ENCODE peak calls at places on chromosomes 2 and 18, in eight cellular contexts. A is uterus, R is body of pancreas, P is H54, N is ovary, S is heart left ventricle, D is GM12892, B is adrenal gland. H is an unnamed sample.
A peak's percentile ranks its signal among the peaks of the same experiment; 100 is the strongest.

GRCh38 chr2:128638311-128638710 is 319.6 kb upstream of the HS6ST1 start:
- DNase-seq in D (no peak), S (peak; percentile 51), A (no peak), R (no peak), B (peak; percentile 16), N (peak; percentile 2), P (no peak), H (no peak)

GRCh38 chr2:145410096-145410495 is 890.2 kb upstream of the ZEB2 start:
- DNase-seq in R (no peak), D (no peak), N (no peak), B (no peak), P (no peak), S (no peak), A (no peak), H (no peak)

GRCh38 chr2:200302940-200303727 is 3.4 kb upstream of the SPATS2L start:
- DNase-seq in R (no peak), S (no peak), A (no peak), P (peak; percentile 49), B (no peak), N (no peak), D (no peak), H (no peak)

GRCh38 chr2:240052524-240052923 is 797 bp downstream of the OR6B3 start:
- DNase-seq in R (no peak), P (no peak), B (no peak), A (no peak), D (no peak), S (no peak), N (no peak), H (no peak)

GRCh38 chr2:121644715-121645114 is 4.5 kb downstream of the CLASP1 start:
- DNase-seq in P (no peak), D (no peak), R (no peak), B (no peak), S (no peak), A (no peak), N (no peak), H (no peak)

GRCh38 chr2:15058015-15058414 is 425.5 kb downstream of the LRATD1 start:
- DNase-seq in A (no peak), R (no peak), B (no peak), D (no peak), N (no peak), S (no peak), P (no peak), H (no peak)

GRCh38 chr18:44630118-44630517 is 50.6 kb upstream of the SETBP1 start:
- DNase-seq in D (no peak), R (no peak), B (no peak), S (no peak), P (no peak), N (no peak), A (no peak), H (no peak)

GRCh38 chr2:207884127-207884526 is 114.4 kb upstream of the FZD5 start:
- DNase-seq in P (no peak), S (no peak), N (no peak), D (no peak), B (no peak), A (no peak), R (no peak), H (no peak)

GRCh38 chr2:152763651-152764050 is 45.2 kb downstream of the ARL6IP6 start:
- DNase-seq in A (no peak), D (no peak), N (no peak), R (no peak), P (no peak), S (no peak), B (no peak), H (no peak)
- TF ChIP-seq POLR2A in A (no peak), D (no peak), N (no peak), R (no peak), P (no peak), S (no peak), B (no peak), H (no peak)

GRCh38 chr2:42054657-42055430 is 7.0 kb downstream of the PKDCC start:
- DNase-seq in D (no peak), N (no peak), R (peak; percentile 51), S (no peak), A (no peak), P (no peak), B (no peak), H (no peak)

GRCh38 chr2:42057159-42057901 is 9.5 kb downstream of the PKDCC start:
- DNase-seq in R (no peak), P (no peak), S (no peak), A (no peak), N (no peak), D (no peak), B (no peak), H (no peak)

GRCh38 chr2:42053791-42054656 is 6.2 kb downstream of the PKDCC start:
- DNase-seq in S (peak; percentile 70), B (peak; percentile 35), A (peak; percentile 83), P (no peak), D (no peak), R (no peak), N (peak; percentile 79), H (no peak)

GRCh38 chr2:42057902-42058450 is 10.2 kb downstream of the PKDCC start:
- DNase-seq in N (no peak), D (no peak), B (no peak), A (no peak), P (no peak), S (no peak), R (no peak), H (no peak)

DNA sequence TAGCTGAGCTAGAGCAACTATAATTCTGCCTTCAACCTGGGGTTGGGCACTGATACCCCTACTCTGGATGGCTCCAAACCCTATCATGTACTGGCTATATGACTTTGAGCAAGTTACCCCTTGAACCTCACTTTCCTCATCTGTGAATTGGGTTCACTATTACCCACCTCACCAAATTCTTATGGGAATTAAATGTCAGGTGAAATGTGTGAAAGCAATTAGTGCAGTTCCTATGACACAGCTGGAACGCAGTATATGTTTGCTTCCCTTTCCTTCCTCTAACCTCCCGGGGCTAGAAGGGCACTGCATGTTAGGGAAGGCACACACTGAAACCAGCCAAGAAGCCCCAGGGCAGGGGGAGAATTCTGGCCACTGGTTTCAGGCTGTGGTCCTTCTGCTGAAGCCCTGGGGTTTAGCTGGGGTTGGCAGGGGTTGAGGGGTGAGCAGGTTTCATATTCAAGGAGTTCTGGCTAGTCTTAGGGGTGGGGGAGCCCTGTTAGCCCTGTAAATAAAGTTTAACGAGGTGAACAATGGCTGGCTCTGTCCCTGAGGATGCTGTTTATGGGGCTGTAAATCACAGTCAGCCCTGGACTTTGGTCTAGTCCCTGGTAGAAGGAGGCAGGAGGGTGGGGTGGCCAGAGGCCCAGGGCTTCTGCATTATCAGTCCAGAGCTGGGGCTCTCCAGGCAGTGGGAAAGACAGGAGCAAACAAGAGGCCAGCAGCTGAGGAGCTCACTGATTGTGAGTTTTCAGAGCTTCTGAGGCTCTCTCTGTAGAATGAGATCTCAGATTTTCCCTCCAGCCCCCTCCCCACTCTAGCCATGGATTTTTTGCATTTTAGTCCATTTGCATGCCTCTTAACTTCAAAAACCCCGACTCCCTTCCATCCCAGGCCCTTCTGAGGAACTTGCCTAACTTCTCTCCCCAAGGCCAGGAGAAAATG is 8.0 kb downstream of the PKDCC start:
- DNase-seq in B (no peak), N (no peak), D (no peak), S (no peak), A (peak; percentile 84), P (no peak), R (peak; percentile 56), H (no peak)
- TF ChIP-seq POLR2A in B (no peak), N (no peak), D (no peak), S (no peak), A (no peak), P (no peak), R (no peak), H (no peak)

DNA sequence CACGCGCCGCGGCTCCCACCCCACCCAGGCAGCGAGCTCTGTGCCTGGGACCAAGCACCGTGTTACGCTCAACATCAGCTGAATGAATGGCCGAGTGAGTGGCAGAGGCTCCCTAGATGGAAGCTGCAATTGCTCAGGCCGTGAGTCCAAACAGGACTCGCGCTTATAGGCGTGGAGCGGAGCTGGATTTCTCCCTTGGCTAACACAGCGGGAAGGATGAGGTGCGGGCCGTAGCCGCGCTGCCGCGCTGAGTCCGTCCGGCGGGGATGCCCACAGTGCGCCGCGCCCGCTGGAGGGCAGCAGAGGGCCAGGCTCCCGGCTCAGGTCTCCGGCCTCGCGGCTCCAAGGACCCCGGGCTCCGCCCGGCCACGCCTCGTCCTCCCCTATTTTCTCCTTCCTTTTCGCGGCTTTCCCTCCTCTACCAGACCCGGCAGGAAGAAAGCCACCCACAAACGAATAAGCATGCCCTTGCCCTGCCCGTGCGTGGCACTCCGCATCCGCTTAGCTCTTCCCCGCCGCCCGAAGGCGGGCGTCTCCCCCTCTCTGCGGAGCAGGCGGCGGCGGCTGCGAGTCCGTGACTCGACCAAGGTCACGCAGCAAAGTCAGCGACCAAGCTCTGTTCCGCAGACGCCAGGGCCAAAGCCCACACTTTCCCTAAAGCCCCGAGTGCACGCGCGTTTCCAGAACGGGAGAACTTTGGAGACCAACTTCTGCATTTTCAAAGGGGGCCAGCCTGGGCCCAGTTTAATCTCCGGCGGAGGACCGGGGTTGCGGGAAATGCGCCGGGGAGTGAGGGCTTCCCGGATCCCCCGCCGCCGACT is 48.5 kb downstream of the KCNIP3 start:
- DNase-seq in S (peak; percentile 92), D (peak; percentile 88), P (peak; percentile 97), B (peak; percentile 85), R (peak; percentile 88), A (peak; percentile 84), N (peak; percentile 86), H (peak; percentile 96)
- TF ChIP-seq POLR2A in S (no peak), D (no peak), P (no peak), B (no peak), R (peak; percentile 10), A (no peak), N (no peak), H (no peak)

GRCh38 chr2:47346669-47347068 is 56.3 kb upstream of the MSH2 start:
- DNase-seq in P (no peak), S (no peak), A (no peak), R (no peak), D (no peak), B (no peak), N (no peak), H (no peak)

GRCh38 chr2:47345584-47345913 is 57.4 kb upstream of the MSH2 start:
- DNase-seq in S (no peak), A (no peak), N (no peak), D (no peak), R (no peak), P (no peak), B (no peak), H (no peak)

GRCh38 chr2:47346107-47346506 is 56.8 kb upstream of the MSH2 start:
- DNase-seq in A (no peak), R (no peak), S (no peak), P (no peak), D (no peak), B (no peak), N (no peak), H (no peak)

GRCh38 chr2:47339745-47340541 is 63.0 kb upstream of the MSH2 start:
- DNase-seq in B (no peak), R (no peak), A (no peak), P (peak; percentile 48), N (no peak), S (no peak), D (no peak), H (peak; percentile 74)

DNA sequence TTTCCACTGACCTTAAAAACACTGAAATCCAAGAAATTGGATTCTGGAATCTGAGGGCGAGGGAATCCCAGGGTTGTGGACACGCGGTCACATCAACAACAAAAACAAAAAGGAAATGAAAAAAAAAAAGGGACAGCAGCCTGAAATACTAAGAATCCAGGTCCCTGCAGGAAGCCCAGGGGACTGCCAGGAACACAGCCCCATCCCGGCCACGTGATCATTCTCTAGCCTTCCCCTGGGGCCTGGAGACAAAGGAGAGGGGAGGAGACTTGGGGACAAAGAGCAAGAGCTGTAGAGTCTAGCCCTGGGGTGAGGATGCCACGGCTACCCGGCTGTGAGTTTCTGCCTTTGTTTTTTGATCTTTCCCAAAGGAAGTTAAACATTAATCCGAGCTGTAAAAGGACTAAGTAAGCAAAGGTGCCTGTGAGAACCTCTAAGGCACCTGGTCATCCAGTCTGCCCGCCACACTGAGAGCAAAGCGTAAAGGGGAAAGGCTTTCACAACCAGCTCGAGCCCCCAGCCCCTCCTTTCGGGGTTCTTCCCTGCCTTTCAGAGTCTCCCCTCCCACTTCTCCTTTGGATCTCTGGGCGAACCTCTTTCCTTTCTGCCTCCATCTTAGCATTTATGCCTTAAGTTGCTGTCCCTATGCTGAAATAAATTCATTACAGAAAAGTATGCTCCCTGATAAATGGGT is 57.9 kb upstream of the MSH2 start:
- DNase-seq in A (peak; percentile 65), N (peak; percentile 52), D (no peak), B (peak; percentile 88), P (peak; percentile 96), S (peak; percentile 69), R (peak; percentile 86), H (peak; percentile 88)
- TF ChIP-seq POLR2A in A (no peak), N (no peak), D (no peak), B (no peak), P (peak; percentile 59), S (no peak), R (peak; percentile 68), H (no peak)

H was measured in lower leg skin.